ENCODE peak calls at places on chromosomes 11 and 22, in five cellular contexts. L, G, D, C and K are unnamed samples.
A peak's percentile ranks its signal among the peaks of the same experiment; 100 is the strongest.

GRCh38 chr22:42608481-42609361 is 6.0 kb downstream of the POLDIP3 start:
- DNase-seq in L (no peak), G (no peak), D (no peak), C (peak; percentile 77), K (no peak)

GRCh38 chr11:16605440-16605970 is 132.9 kb upstream of the C11orf58 start:
- DNase-seq in L (peak; percentile 43), G (no peak), D (no peak), C (peak; percentile 42), K (no peak)

GRCh38 chr22:48663297-48663696 is 1164.4 kb downstream of the BRD1 start:
- DNase-seq in L (no peak), G (no peak), D (peak; percentile 7), C (no peak), K (no peak)

GRCh38 chr11:84543367-84544159 is 1083.6 kb downstream of the DLG2 start:
- DNase-seq in L (no peak), G (no peak), D (no peak), C (no peak), K (no peak)

GRCh38 chr11:8092587-8093424 is 11.8 kb downstream of the TUB start:
- DNase-seq in L (peak; percentile 52), G (no peak), D (peak; percentile 56), C (peak; percentile 78), K (no peak)

GRCh38 chr22:33620085-33620484 is 300.2 kb downstream of the LARGE1 start:
- DNase-seq in L (no peak), G (no peak), D (no peak), C (no peak), K (no peak)

GRCh38 chr11:79236541-79236971 is 204.3 kb downstream of the TENM4 start:
- DNase-seq in L (no peak), G (peak; percentile 91), D (no peak), C (peak; percentile 60), K (no peak)

GRCh38 chr11:12838463-12839120 is 164.4 kb downstream of the TEAD1 start:
- DNase-seq in L (no peak), G (peak; percentile 43), D (no peak), C (peak; percentile 94), K (no peak)

GRCh38 chr11:2529636-2530035 is 84.8 kb downstream of the KCNQ1 start:
- DNase-seq in L (peak; percentile 8), G (no peak), D (no peak), C (no peak), K (no peak)

GRCh38 chr11:116981216-116981887 is 116.9 kb downstream of the SIK3 start:
- DNase-seq in L (no peak), G (no peak), D (no peak), C (no peak), K (no peak)

GRCh38 chr11:57240007-57240406 is 3.0 kb upstream of the APLNR start:
- DNase-seq in L (no peak), G (no peak), D (no peak), C (no peak), K (no peak)

GRCh38 chr11:15073361-15074205 is at the start of gene CALCB:
- DNase-seq in L (no peak), G (no peak), D (no peak), C (peak; percentile 57), K (no peak)

GRCh38 chr22:50674606-50675552 is 2.3 kb downstream of the SHANK3 start:
- DNase-seq in L (no peak), G (no peak), D (peak; percentile 61), C (peak; percentile 88), K (no peak)

GRCh38 chr22:50674127-50674493 is 1.5 kb downstream of the SHANK3 start:
- DNase-seq in L (no peak), G (no peak), D (no peak), C (no peak), K (no peak)

GRCh38 chr22:50672471-50673230 is at the start of gene SHANK3:
- DNase-seq in L (peak; percentile 81), G (no peak), D (no peak), C (no peak), K (no peak)

GRCh38 chr22:50672041-50672440 is 582 bp upstream of the SHANK3 start:
- DNase-seq in L (no peak), G (no peak), D (no peak), C (no peak), K (no peak)

GRCh38 chr22:50673231-50674126 is 856 bp downstream of the SHANK3 start:
- DNase-seq in L (no peak), G (no peak), D (no peak), C (no peak), K (no peak)
- H3K4me3 ChIP-seq in L (peak overlapping the region; percentile 64), G (no peak overlapping the region), D (peak overlapping the region; percentile 9), C (no peak overlapping the region), K (no peak overlapping the region)

GRCh38 chr11:75425422-75425821 is 7.6 kb downstream of the KLHL35 start:
- DNase-seq in L (no peak), G (no peak), D (no peak), C (no peak), K (no peak)
- TF ChIP-seq CTCF in L (no peak), G (peak; percentile 43), D (peak; percentile 60), C (peak; percentile 22), K (peak; percentile 50)

DNA sequence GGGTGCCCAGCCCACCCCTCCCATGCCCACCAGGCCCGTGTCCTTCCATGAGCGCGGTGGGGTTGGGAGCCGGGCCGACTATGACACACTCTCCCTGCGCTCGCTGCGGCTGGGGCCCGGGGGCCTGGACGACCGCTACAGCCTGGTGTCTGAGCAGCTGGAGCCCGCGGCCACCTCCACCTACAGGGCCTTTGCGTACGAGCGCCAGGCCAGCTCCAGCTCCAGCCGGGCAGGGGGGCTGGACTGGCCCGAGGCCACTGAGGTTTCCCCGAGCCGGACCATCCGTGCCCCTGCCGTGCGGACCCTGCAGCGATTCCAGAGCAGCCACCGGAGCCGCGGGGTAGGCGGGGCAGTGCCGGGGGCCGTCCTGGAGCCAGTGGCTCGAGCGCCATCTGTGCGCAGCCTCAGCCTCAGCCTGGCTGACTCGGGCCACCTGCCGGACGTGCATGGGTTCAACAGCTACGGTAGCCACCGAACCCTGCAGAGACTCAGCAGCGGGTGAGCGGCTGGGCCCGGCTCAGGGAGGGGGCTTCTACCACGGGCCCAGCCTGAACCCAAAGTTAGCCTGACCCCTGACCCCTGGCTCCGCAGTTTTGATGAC is 3.0 kb downstream of the PKP3 start:
- DNase-seq in L (peak; percentile 66), G (no peak), D (no peak), C (no peak), K (no peak)
- H3K4me3 ChIP-seq in L (peak overlapping the region; percentile 29), G (peak overlapping the region; percentile 29), D (no peak overlapping the region), C (no peak overlapping the region), K (peak overlapping the region; percentile 61)

DNA sequence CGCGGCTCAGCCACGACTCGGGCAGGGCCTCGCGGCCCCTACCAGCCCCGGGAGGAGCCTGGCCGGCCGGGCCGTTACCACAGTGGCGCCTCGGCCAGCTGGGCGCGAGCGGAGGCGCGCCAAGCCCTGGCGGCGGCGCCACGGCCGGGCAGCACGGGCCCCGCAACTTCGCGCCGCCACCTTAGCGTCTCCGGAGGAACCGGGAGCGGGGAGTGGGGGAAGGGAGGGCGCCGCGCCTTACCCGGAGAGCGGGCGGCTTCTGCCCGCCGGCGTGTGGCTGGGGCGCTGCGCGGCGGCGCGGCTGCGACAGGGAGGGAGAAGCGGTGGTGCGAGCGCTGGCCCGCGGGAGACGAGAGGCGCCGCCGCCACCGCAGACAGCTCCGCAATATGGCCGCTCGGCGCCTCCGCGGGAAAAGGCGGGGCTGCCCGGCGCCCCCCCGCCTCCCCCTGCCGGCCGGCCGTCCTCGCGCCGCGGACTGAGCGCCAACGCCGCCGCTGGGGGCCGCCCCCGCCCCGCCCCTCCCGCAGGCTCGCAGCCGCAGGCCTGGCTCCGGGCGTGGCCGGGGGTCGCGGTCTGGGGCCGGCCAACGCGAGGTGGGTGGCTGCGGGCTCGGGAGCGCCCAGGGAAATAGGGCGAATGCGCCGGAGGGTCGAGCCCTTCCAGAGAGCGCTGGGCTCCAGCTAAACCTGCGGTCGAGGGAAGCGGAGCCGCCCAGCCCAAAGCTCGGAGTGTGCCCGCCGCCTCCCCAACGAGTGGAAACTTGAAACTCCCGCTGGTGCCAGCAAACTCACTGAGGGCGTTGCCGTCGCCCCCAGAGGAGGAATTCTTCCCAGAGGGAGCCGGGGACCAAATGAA is at the start of gene RDX:
- DNase-seq in L (peak; percentile 82), G (no peak), D (peak; percentile 67), C (peak; percentile 89), K (no peak)
- TF ChIP-seq CTCF in L (no peak), G (no peak), D (no peak), C (no peak), K (no peak)

DNA sequence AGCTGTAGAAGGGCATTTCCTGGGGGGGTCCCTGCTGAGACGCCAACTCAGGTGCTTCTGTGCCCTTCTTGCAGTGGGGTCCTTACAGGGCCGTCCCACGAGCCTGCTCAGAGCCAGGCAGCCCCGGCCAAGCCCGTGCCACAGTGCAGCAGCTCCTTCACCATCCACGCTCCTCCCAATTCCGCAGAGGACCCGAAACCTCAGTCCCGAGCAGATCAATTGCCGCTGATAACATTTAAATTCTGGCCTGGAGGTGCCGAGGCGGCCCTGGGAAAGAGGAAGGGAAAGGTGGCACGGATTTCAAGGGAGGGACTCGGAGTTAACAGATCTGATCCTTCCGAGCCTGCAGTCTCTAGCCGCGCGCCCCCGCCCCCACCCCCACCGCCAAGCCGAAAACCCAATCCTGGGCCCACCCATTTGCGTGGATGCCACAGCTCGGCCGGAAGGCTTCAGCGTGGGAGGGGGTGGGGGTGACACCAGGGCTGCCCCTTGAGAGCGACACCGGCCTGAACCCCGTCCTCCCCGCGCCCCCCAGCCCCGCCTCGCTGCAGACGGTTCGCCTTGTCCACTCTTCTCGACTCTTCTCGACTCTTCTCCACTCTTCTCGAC is 32.3 kb upstream of the JAM3 start:
- DNase-seq in L (no peak), G (no peak), D (no peak), C (no peak), K (no peak)
- H3K4me3 ChIP-seq in L (peak overlapping the region; percentile 36), G (peak overlapping the region; percentile 70), D (no peak overlapping the region), C (peak overlapping the region; percentile 45), K (peak overlapping the region; percentile 59)

GRCh38 chr11:64285885-64286800 is 495 bp downstream of the GPR137 start:
- DNase-seq in L (no peak), G (no peak), D (no peak), C (no peak), K (no peak)
- TF ChIP-seq CTCF in L (no peak), G (no peak), D (peak; percentile 28), C (no peak), K (peak; percentile 30)

DNA sequence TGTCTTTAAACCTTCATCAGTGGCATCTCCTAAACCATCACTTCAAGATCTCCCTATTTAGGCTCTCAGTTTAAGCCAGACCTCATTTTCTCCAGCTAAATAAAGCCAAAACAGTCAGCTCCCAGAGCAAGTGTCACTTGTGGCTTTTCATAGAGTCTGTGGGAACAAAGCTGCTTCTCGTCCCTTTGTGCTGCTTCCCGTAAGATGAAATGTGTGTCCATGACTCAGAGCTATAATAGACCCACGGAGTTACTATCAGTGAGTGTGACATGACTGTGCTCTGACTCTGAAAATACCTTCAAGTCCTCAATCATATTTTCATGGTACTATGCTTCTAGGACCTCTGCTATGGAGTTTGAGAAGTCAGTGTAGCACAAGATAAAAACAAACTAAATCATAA is 57.3 kb upstream of the SLN start:
- DNase-seq in L (no peak), G (no peak), D (peak; percentile 23), C (peak; percentile 59), K (no peak)
- H3K4me3 ChIP-seq in L (no peak overlapping the region), G (no peak overlapping the region), D (no peak overlapping the region), C (no peak overlapping the region), K (no peak overlapping the region)

GRCh38 chr11:27420722-27421572 is 51.6 kb downstream of the LGR4 start:
- DNase-seq in L (no peak), G (no peak), D (no peak), C (peak; percentile 71), K (no peak)

GRCh38 chr11:27427183-27427980 is 45.2 kb downstream of the LGR4 start:
- DNase-seq in L (no peak), G (no peak), D (no peak), C (peak; percentile 50), K (no peak)

GRCh38 chr11:27420217-27420616 is 52.4 kb downstream of the LGR4 start:
- DNase-seq in L (no peak), G (no peak), D (no peak), C (peak; percentile 37), K (no peak)

GRCh38 chr11:27421819-27422494 is 50.6 kb downstream of the LGR4 start:
- DNase-seq in L (no peak), G (no peak), D (no peak), C (peak; percentile 21), K (no peak)

GRCh38 chr11:27423125-27423524 is 49.5 kb downstream of the LGR4 start:
- DNase-seq in L (peak; percentile 25), G (peak; percentile 93), D (no peak), C (peak; percentile 89), K (peak; percentile 61)
- TF ChIP-seq CTCF in L (no peak), G (no peak), D (no peak), C (no peak), K (no peak)